ENCODE peak calls at places on chromosomes 7 and 10, in seven cellular contexts. X is H9, P is neuronal stem cell, J is mesenchymal stem cell, T is IMR-90, A is H1, C is trophoblast cell. Z is an unnamed sample.

GRCh38 chr7:34904987-34905386 is 132.3 kb downstream of the DPY19L1 start:
- DNase-seq in X (no peak), T (no peak), C (no peak), A (no peak), P (no peak), J (no peak), Z (no peak)

GRCh38 chr10:104732222-104732621 is 91.1 kb downstream of the SORCS3 start:
- DNase-seq in A (no peak), C (no peak), J (no peak), T (no peak), X (no peak), P (no peak), Z (no peak)

GRCh38 chr10:124744688-124745055 is 494 bp upstream of the FAM53B start:
- DNase-seq in P (no peak), A (no peak), T (peak; percentile 71), X (no peak), C (peak; percentile 62), J (peak; percentile 75), Z (peak; percentile 78)

GRCh38 chr7:148380581-148381419 is 209.8 kb upstream of the C7orf33 start:
- DNase-seq in P (no peak), A (no peak), J (no peak), T (no peak), C (no peak), X (no peak), Z (no peak)

GRCh38 chr7:33201821-33202220 is 72.5 kb downstream of the BBS9 start:
- DNase-seq in P (no peak), T (no peak), J (no peak), A (no peak), X (no peak), C (no peak), Z (no peak)

GRCh38 chr10:20034732-20035131 is 218.5 kb downstream of the PLXDC2 start:
- DNase-seq in J (peak; percentile 35), A (no peak), X (no peak), P (no peak), C (peak; percentile 35), T (no peak), Z (no peak)

GRCh38 chr10:35043796-35044344 is 46.3 kb downstream of the CUL2 start:
- DNase-seq in C (no peak), T (peak; percentile 70), J (peak; percentile 35), P (no peak), A (no peak), X (no peak), Z (no peak)

GRCh38 chr10:69490876-69491275 is 39.6 kb downstream of the TSPAN15 start:
- DNase-seq in P (no peak), T (no peak), J (no peak), C (no peak), X (no peak), A (no peak), Z (no peak)

GRCh38 chr7:157658851-157659412 is 322.1 kb downstream of the DNAJB6 start:
- DNase-seq in X (no peak), J (no peak), A (no peak), T (no peak), P (no peak), C (no peak), Z (no peak)
- H3K27ac ChIP-seq in X (no peak overlapping the region), J (no peak overlapping the region), A (no peak overlapping the region), T (no peak overlapping the region), P (no peak overlapping the region), C (no peak overlapping the region), Z (no peak overlapping the region)

GRCh38 chr10:96093948-96094347 is 36.1 kb upstream of the ZNF518A start:
- DNase-seq in A (no peak), T (no peak), C (no peak), P (no peak), X (no peak), J (no peak), Z (no peak)
- H3K23ac ChIP-seq in A (no peak overlapping the region), T (no peak overlapping the region), C (no peak overlapping the region), P (no peak overlapping the region), X (no peak overlapping the region), J (no peak overlapping the region), Z (no peak overlapping the region)

GRCh38 chr7:43294080-43294630 is 181.7 kb downstream of the HECW1 start:
- DNase-seq in J (peak; percentile 58), T (peak; percentile 78), A (no peak), C (no peak), P (no peak), X (peak; percentile 58), Z (peak; percentile 91)
- H3K27ac ChIP-seq in J (no peak overlapping the region), T (no peak overlapping the region), A (peak overlapping the region; percentile 24), C (no peak overlapping the region), P (no peak overlapping the region), X (no peak overlapping the region), Z (peak overlapping the region; percentile 38)

DNA sequence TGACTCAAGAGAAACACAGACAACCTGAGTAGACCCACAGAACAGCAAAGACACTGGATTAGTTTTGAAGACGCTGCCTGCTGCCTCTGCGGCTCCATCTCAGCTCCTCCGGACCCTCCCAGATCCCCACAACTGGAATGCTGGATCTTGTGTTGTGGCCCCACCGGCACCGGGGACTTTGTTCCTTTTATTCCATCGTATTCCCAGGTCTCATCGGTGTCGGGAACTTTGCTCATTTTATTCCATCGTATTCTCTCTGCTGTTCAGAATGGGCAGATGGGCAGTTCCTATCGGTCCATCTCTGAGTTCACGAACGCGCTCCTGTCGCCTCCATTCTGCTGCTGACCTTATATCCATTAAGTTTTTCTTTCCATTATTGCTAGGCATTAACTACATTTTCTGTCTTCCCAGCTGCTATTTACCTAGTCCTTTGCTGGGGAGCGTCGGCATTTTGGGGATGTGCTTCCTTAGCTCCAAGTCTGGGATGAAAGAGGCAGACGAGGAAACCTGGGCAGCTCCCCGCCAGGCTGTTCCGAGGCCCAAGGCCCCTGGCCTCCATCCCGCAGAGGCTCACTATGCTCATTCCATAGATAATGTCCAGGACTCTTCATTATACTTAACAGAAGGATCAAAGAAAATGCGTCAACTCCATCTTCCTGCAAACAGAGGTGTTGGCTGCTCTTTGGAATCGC is 192.4 kb downstream of the MAD1L1 start:
- DNase-seq in J (no peak), C (no peak), P (no peak), A (no peak), X (no peak), T (no peak), Z (no peak)
- H3K23ac ChIP-seq in J (no peak overlapping the region), C (no peak overlapping the region), P (no peak overlapping the region), A (no peak overlapping the region), X (no peak overlapping the region), T (no peak overlapping the region), Z (no peak overlapping the region)

DNA sequence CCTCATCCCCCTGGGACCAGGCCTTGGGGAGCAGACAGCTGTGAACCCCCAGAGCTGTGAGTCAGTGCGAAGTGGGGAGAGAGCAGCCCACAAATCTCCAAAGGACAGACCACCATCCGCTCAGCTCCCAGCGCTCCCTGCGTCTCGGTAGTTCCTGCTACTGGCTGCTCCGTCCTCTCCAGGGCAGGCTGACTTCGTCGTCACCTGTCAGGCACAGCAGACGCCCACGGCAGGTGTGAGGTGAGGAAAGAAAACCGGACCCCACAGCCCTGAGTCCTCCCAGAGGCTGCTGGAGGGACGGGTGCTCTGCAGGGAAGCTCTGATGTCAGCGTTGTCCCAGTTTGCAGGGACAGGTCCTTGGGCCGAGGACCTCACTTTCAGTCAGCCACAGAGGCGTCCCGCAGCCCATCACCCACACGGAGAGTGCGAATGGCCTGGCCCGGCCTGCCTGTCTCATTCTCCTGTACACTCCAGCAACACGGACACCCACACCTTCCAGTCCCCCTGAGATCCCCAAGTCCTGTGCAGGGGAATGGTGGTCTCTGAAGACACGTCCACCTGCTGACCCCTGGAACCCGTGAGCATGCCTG is 95.2 kb downstream of the DNAJB6 start:
- DNase-seq in X (no peak), J (no peak), A (no peak), P (no peak), T (no peak), C (no peak), Z (no peak)
- H3K27ac ChIP-seq in X (no peak overlapping the region), J (no peak overlapping the region), A (no peak overlapping the region), P (no peak overlapping the region), T (no peak overlapping the region), C (no peak overlapping the region), Z (no peak overlapping the region)

GRCh38 chr7:27564881-27565482 is 97.7 kb downstream of the HIBADH start:
- DNase-seq in J (no peak), C (no peak), P (no peak), X (peak; percentile 43), A (no peak), T (no peak), Z (no peak)
- H3K23ac ChIP-seq in J (no peak overlapping the region), C (no peak overlapping the region), P (no peak overlapping the region), X (no peak overlapping the region), A (no peak overlapping the region), T (no peak overlapping the region), Z (peak overlapping the region; percentile 12)

Z was measured in mesendoderm.